ENCODE peak calls at places on chromosomes 16 and 17, in eight cellular contexts. G is breast epithelium, E is IMR-90, P is adrenal gland, Y is body of pancreas, T is HCT116, V is esophagus squamous epithelium, X is transverse colon. Z is an unnamed sample.

GRCh38 chr16:86951831-86952598 is 365.2 kb downstream of the C16orf95 start:
- DNase-seq in Y (no peak), E (peak; percentile 99), X (no peak), G (no peak), V (no peak), P (no peak), T (peak; percentile 36), Z (no peak)

GRCh38 chr17:74637265-74637664 is 13.7 kb upstream of the CD300E start:
- DNase-seq in T (no peak), Y (no peak), V (no peak), E (no peak), X (no peak), G (no peak), P (no peak), Z (no peak)

GRCh38 chr17:229945-230235 is 48.4 kb upstream of the DOC2B start:
- DNase-seq in X (peak; percentile 1), E (no peak), V (no peak), Y (peak; percentile 9), G (no peak), T (no peak), P (peak; percentile 5), Z (no peak)

GRCh38 chr16:57787519-57787905 is 14.8 kb downstream of the KIFC3 start:
- DNase-seq in X (no peak), T (no peak), G (no peak), V (no peak), P (no peak), Y (no peak), E (no peak), Z (no peak)

GRCh38 chr17:74641949-74642298 is 18.4 kb upstream of the CD300E start:
- DNase-seq in X (no peak), T (no peak), V (no peak), P (no peak), E (no peak), G (no peak), Y (no peak), Z (no peak)

GRCh38 chr17:34254651-34255380 is at the start of gene CCL2:
- DNase-seq in X (peak; percentile 50), T (no peak), G (no peak), E (peak; percentile 85), V (no peak), Y (peak; percentile 49), P (peak; percentile 64), Z (no peak)

GRCh38 chr17:14098246-14098645 is 28.9 kb downstream of the COX10 start:
- DNase-seq in E (no peak), P (no peak), G (no peak), Y (no peak), X (no peak), T (no peak), V (no peak), Z (no peak)

GRCh38 chr17:78748730-78749317 is 33.2 kb downstream of the CYTH1 start:
- DNase-seq in X (peak; percentile 68), Y (peak; percentile 29), T (no peak), P (peak; percentile 51), V (peak; percentile 32), E (peak; percentile 24), G (no peak), Z (peak; percentile 96)

GRCh38 chr17:8189041-8189710 is 804 bp downstream of the BORCS6 start:
- DNase-seq in Y (peak; percentile 53), G (no peak), V (no peak), E (no peak), P (peak; percentile 45), X (peak; percentile 57), T (no peak), Z (no peak)

GRCh38 chr16:77807-78443 is at the start of gene MPG:
- DNase-seq in Y (peak; percentile 88), V (no peak), P (peak; percentile 86), E (peak; percentile 72), X (peak; percentile 90), G (peak; percentile 83), T (no peak), Z (peak; percentile 98)

GRCh38 chr17:36506831-36507230 is 20.4 kb downstream of the ZNHIT3 start:
- DNase-seq in P (no peak), G (no peak), T (no peak), V (no peak), E (no peak), X (no peak), Y (no peak), Z (no peak)

GRCh38 chr16:11566398-11566797 is 20.3 kb downstream of the LITAF start:
- DNase-seq in X (no peak), V (no peak), T (no peak), P (no peak), E (no peak), Y (no peak), G (no peak), Z (no peak)

GRCh38 chr16:75096730-75097129 is 19.9 kb downstream of the LDHD start:
- DNase-seq in V (no peak), G (no peak), X (peak; percentile 44), Y (peak; percentile 81), E (no peak), T (peak; percentile 63), P (no peak), Z (no peak)

GRCh38 chr16:4290236-4290830 is 17.5 kb upstream of the TFAP4 start:
- DNase-seq in T (peak; percentile 88), X (no peak), Y (no peak), P (peak; percentile 54), V (no peak), E (peak; percentile 66), G (no peak), Z (no peak)

GRCh38 chr17:29138991-29139682 is 41.1 kb downstream of the MYO18A start:
- DNase-seq in X (peak; percentile 66), T (no peak), V (no peak), Y (no peak), G (no peak), E (no peak), P (peak; percentile 54), Z (no peak)

GRCh38 chr16:75238853-75239371 is 12.5 kb downstream of the BCAR1 start:
- DNase-seq in P (peak; percentile 61), V (no peak), E (no peak), Y (peak; percentile 64), X (no peak), G (no peak), T (no peak), Z (no peak)

GRCh38 chr17:18380471-18381157 is 3.0 kb downstream of the EVPLL start:
- DNase-seq in G (no peak), T (no peak), Y (no peak), E (no peak), X (no peak), P (no peak), V (no peak), Z (peak; percentile 73)

GRCh38 chr16:10949424-10949970 is 5.1 kb downstream of the CLEC16A start:
- DNase-seq in T (no peak), E (no peak), G (no peak), P (no peak), Y (peak; percentile 39), X (peak; percentile 28), V (no peak), Z (no peak)

GRCh38 chr16:64137976-64138375 is 983.9 kb downstream of the CDH11 start:
- DNase-seq in Y (no peak), G (no peak), V (no peak), E (no peak), X (no peak), T (no peak), P (no peak), Z (no peak)

GRCh38 chr17:4956493-4957061 is 5.7 kb downstream of the ENO3 start:
- DNase-seq in E (no peak), Y (peak; percentile 39), G (no peak), V (no peak), X (no peak), T (no peak), P (no peak), Z (no peak)
- TF ChIP-seq CTCF in E (peak; percentile 10), Y (peak; percentile 33), G (no peak), V (no peak), X (no peak), T (no peak), P (no peak), Z (no peak)

GRCh38 chr16:2692948-2693651 is 10.8 kb downstream of the KCTD5 start:
- DNase-seq in V (no peak), X (peak; percentile 36), P (no peak), E (peak; percentile 52), T (no peak), G (no peak), Y (no peak), Z (no peak)

GRCh38 chr16:2689968-2690830 is 7.9 kb downstream of the KCTD5 start:
- DNase-seq in E (no peak), X (no peak), V (no peak), P (no peak), G (no peak), Y (peak; percentile 0), T (no peak), Z (no peak)

GRCh38 chr16:2691491-2692248 is 9.3 kb downstream of the KCTD5 start:
- DNase-seq in T (no peak), G (no peak), P (peak; percentile 77), Y (peak; percentile 74), V (no peak), X (no peak), E (no peak), Z (no peak)

GRCh38 chr16:2692251-2692947 is 10.1 kb downstream of the KCTD5 start:
- DNase-seq in V (no peak), T (no peak), E (peak; percentile 6), X (no peak), G (no peak), Y (no peak), P (peak; percentile 60), Z (no peak)

GRCh38 chr16:2690852-2691251 is 8.5 kb downstream of the KCTD5 start:
- DNase-seq in Y (no peak), T (no peak), E (no peak), V (no peak), P (no peak), X (no peak), G (no peak), Z (no peak)
- H3K4me3 ChIP-seq in Y (no peak overlapping the region), T (no peak overlapping the region), E (no peak overlapping the region), V (no peak overlapping the region), P (no peak overlapping the region), X (no peak overlapping the region), G (no peak overlapping the region), Z (no peak overlapping the region)

GRCh38 chr17:81819648-81820171 is 13.4 kb downstream of the MCRIP1 start:
- DNase-seq in E (no peak), T (no peak), X (no peak), P (no peak), Y (no peak), V (no peak), G (no peak), Z (no peak)

GRCh38 chr17:81822996-81823799 is 9.9 kb downstream of the MCRIP1 start:
- DNase-seq in P (no peak), V (no peak), X (no peak), Y (no peak), T (no peak), E (no peak), G (no peak), Z (no peak)

GRCh38 chr17:81822312-81822637 is 10.8 kb downstream of the MCRIP1 start:
- DNase-seq in E (no peak), X (no peak), G (no peak), V (no peak), Y (no peak), P (no peak), T (no peak), Z (no peak)

GRCh38 chr17:81821603-81822311 is 11.3 kb downstream of the MCRIP1 start:
- DNase-seq in Y (peak; percentile 96), G (peak; percentile 88), P (peak; percentile 95), V (no peak), T (peak; percentile 40), E (peak; percentile 29), X (peak; percentile 95), Z (peak; percentile 72)

GRCh38 chr17:81821147-81821546 is 11.9 kb downstream of the MCRIP1 start:
- DNase-seq in V (no peak), X (no peak), E (no peak), G (no peak), P (peak; percentile 33), T (no peak), Y (peak; percentile 43), Z (no peak)
- TF ChIP-seq POLR2A in V (no peak), X (no peak), E (no peak), G (no peak), P (no peak), T (no peak), Y (no peak), Z (no peak)

GRCh38 chr16:76265434-76266045 is 11.7 kb upstream of the CNTNAP4 start:
- DNase-seq in E (peak; percentile 1), G (no peak), P (peak; percentile 19), X (peak; percentile 28), Y (peak; percentile 22), T (peak; percentile 6), V (no peak), Z (no peak)
- TF ChIP-seq CTCF in E (peak; percentile 33), G (no peak), P (peak; percentile 49), X (no peak), Y (peak; percentile 49), T (no peak), V (no peak), Z (no peak)

Z was measured in lower leg skin.